ENCODE peak calls at places on chromosomes 12 and 14, in six cellular contexts. E is HFF-Myc; Z is lower leg skin; U is epithelial cell of esophagus; V is C1 segment of cervical spinal cord; M is activated T-helper 1 cell treated with anti-CD3 and anti-CD28 coated beads, Interleukin-12 subunit alpha, Interleukin-12 subunit beta, Interleukin-2, Interleukin-4 antibody, amounts not matched to agents 30 ng/mL and 10 ng/mL and 1 ng/mL, durations not matched to agents 14 hours and 24 hours and 36 hours. Q is an unnamed sample.

GRCh38 chr12:62764251-62764650 is 170.7 kb downstream of the PPM1H start:
- DNase-seq in E (no peak), Z (no peak), U (no peak), V (no peak), M (no peak), Q (no peak)

GRCh38 chr12:92556622-92557421 is 146.0 kb upstream of the PLEKHG7 start:
- DNase-seq in E (no peak), Z (no peak), U (no peak), V (no peak), M (no peak), Q (no peak)

GRCh38 chr12:56385873-56386272 is 23.2 kb upstream of the APOF start:
- DNase-seq in E (no peak), Z (no peak), U (peak), V (no peak), M (no peak), Q (no peak)

GRCh38 chr14:64541971-64542838 is 1.7 kb downstream of the HSPA2 start:
- DNase-seq in E (no peak), Z (no peak), U (no peak), V (no peak), M (no peak), Q (no peak)

GRCh38 chr14:92982941-92983340 is 60.0 kb downstream of the CHGA start:
- DNase-seq in E (no peak), Z (no peak), U (peak), V (no peak), M (no peak), Q (no peak)

GRCh38 chr12:64916431-64916830 is 92.0 kb downstream of the TBC1D30 start:
- DNase-seq in E (no peak), Z (no peak), U (no peak), V (no peak), M (no peak), Q (no peak)

GRCh38 chr12:87120440-87120839 is 864.2 kb upstream of the MGAT4C start:
- DNase-seq in E (no peak), Z (no peak), U (peak), V (peak), M (no peak), Q (no peak)

GRCh38 chr12:47367912-47368537 is 288.3 kb upstream of the AMIGO2 start:
- DNase-seq in E (no peak), Z (no peak), U (no peak), V (no peak), M (no peak), Q (no peak)

GRCh38 chr14:103374121-103374520 is 11.1 kb upstream of the MARK3 start:
- DNase-seq in E (no peak), Z (no peak), U (no peak), V (no peak), M (no peak), Q (no peak)

GRCh38 chr12:104828015-104828414 is 130.1 kb downstream of the SLC41A2 start:
- DNase-seq in E (no peak), Z (no peak), U (no peak), V (no peak), M (no peak), Q (no peak)

GRCh38 chr12:6770600-6770999 is 1.7 kb upstream of the LAG3 start:
- DNase-seq in E (no peak), Z (no peak), U (no peak), V (no peak), M (no peak), Q (no peak)

GRCh38 chr12:132827763-132828703 is 636 bp downstream of the GOLGA3 start:
- DNase-seq in E (no peak), Z (peak), U (peak), V (no peak), M (no peak), Q (no peak)

GRCh38 chr14:93073366-93073722 is 42.4 kb downstream of the ITPK1 start:
- DNase-seq in E (no peak), Z (no peak), U (no peak), V (no peak), M (no peak), Q (no peak)

GRCh38 chr14:36655571-36655962 is 6.1 kb upstream of the PAX9 start:
- DNase-seq in E (no peak), Z (no peak), U (no peak), V (no peak), M (no peak), Q (no peak)

GRCh38 chr14:100076630-100077029 is 11.4 kb downstream of the EVL start:
- DNase-seq in E (peak), Z (peak), U (peak), V (no peak), M (no peak), Q (no peak)

GRCh38 chr12:109997393-109997792 is 1.2 kb upstream of the GIT2 start:
- DNase-seq in E (no peak), Z (no peak), U (no peak), V (no peak), M (no peak), Q (no peak)

GRCh38 chr12:117766008-117766407 is 202.8 kb downstream of the KSR2 start:
- DNase-seq in E (no peak), Z (no peak), U (no peak), V (no peak), M (no peak), Q (no peak)

GRCh38 chr12:82665142-82665923 is 21.4 kb upstream of the TMTC2 start:
- DNase-seq in E (no peak), Z (no peak), U (no peak), V (no peak), M (no peak), Q (no peak)

GRCh38 chr12:124819080-124819479 is 44.6 kb downstream of the SCARB1 start:
- DNase-seq in E (no peak), Z (no peak), U (no peak), V (no peak), M (no peak), Q (no peak)

GRCh38 chr12:27555928-27556778 is 32.1 kb downstream of the PPFIBP1 start:
- DNase-seq in E (no peak), Z (no peak), U (no peak), V (no peak), M (no peak), Q (no peak)

GRCh38 chr12:20451759-20452158 is 83.4 kb downstream of the PDE3A start:
- DNase-seq in E (no peak), Z (no peak), U (no peak), V (no peak), M (no peak), Q (no peak)

GRCh38 chr14:90235179-90235976 is 21.0 kb upstream of the PSMC1 start:
- DNase-seq in E (no peak), Z (peak), U (peak), V (peak), M (peak), Q (peak)

GRCh38 chr12:27260746-27261145 is 16.7 kb downstream of the STK38L start:
- DNase-seq in E (no peak), Z (no peak), U (peak), V (no peak), M (no peak), Q (no peak)

GRCh38 chr14:57487771-57488170 is 5.9 kb downstream of the CCDC198 start:
- DNase-seq in E (no peak), Z (no peak), U (no peak), V (peak), M (no peak), Q (no peak)

GRCh38 chr14:106506901-106507305 is 980.5 kb downstream of the TMEM121 start:
- DNase-seq in E (no peak), Z (no peak), U (no peak), V (no peak), M (peak), Q (no peak)

GRCh38 chr12:117294206-117294605 is 67.2 kb downstream of the NOS1 start:
- DNase-seq in E (no peak), Z (no peak), U (no peak), V (no peak), M (no peak), Q (no peak)

GRCh38 chr12:88952543-88952942 is 372.3 kb upstream of the KITLG start:
- DNase-seq in E (no peak), Z (no peak), U (peak), V (no peak), M (no peak), Q (no peak)

GRCh38 chr12:6779667-6780459 is 7.5 kb downstream of the LAG3 start:
- DNase-seq in E (no peak), Z (no peak), U (no peak), V (peak), M (no peak), Q (no peak)

GRCh38 chr12:61934564-61934963 is 325.6 kb upstream of the USP15 start:
- DNase-seq in E (no peak), Z (no peak), U (no peak), V (no peak), M (no peak), Q (no peak)

GRCh38 chr14:54782803-54783659 is 119.6 kb downstream of the GCH1 start:
- DNase-seq in E (no peak), Z (peak), U (no peak), V (peak), M (no peak), Q (no peak)

GRCh38 chr12:21248679-21249078 is 86.0 kb downstream of the SLCO1A2 start:
- DNase-seq in E (no peak), Z (no peak), U (peak), V (no peak), M (no peak), Q (no peak)

GRCh38 chr14:34722723-34723545 is 8.5 kb upstream of the CFL2 start:
- DNase-seq in E (peak), Z (no peak), U (peak), V (peak), M (peak), Q (no peak)

GRCh38 chr12:121423682-121424631 is 24.0 kb downstream of the RNF34 start:
- DNase-seq in E (no peak), Z (peak), U (no peak), V (no peak), M (no peak), Q (no peak)